ENCODE peak calls at places on chromosomes 4 and X, in eight cellular contexts. One of them, this sample, is unnamed.

GRCh38 chrX:42992199-42992943 is 214.4 kb upstream of the PPP1R2C start:
- DNase-seq in psoas muscle: no peak
- DNase-seq in Caco-2: peak; percentile 0
- DNase-seq in skeletal muscle cell: no peak
- DNase-seq in cardiac muscle cell: no peak
- DNase-seq in cardiac fibroblast: no peak
- DNase-seq in adipocyte: no peak
- DNase-seq in lower leg skin: no peak
- DNase-seq in this sample: peak; percentile 1

GRCh38 chr4:151922306-151922705 is 161.5 kb upstream of the GATB start:
- DNase-seq in lower leg skin: no peak
- DNase-seq in cardiac muscle cell: no peak
- DNase-seq in psoas muscle: no peak
- DNase-seq in adipocyte: no peak
- DNase-seq in skeletal muscle cell: no peak
- DNase-seq in Caco-2: no peak
- DNase-seq in cardiac fibroblast: no peak
- DNase-seq in this sample: no peak

GRCh38 chrX:2628751-2629315 is 62.3 kb upstream of the CD99 start:
- DNase-seq in psoas muscle: no peak
- DNase-seq in cardiac muscle cell: no peak
- DNase-seq in lower leg skin: no peak
- DNase-seq in Caco-2: no peak
- DNase-seq in skeletal muscle cell: no peak
- DNase-seq in adipocyte: no peak
- DNase-seq in cardiac fibroblast: no peak
- DNase-seq in this sample: no peak

GRCh38 chr4:187922274-187922673 is 73.3 kb upstream of the ZFP42 start:
- DNase-seq in skeletal muscle cell: no peak
- DNase-seq in cardiac muscle cell: no peak
- DNase-seq in Caco-2: no peak
- DNase-seq in psoas muscle: no peak
- DNase-seq in cardiac fibroblast: no peak
- DNase-seq in lower leg skin: no peak
- DNase-seq in adipocyte: peak; percentile 67
- DNase-seq in this sample: no peak

GRCh38 chr4:87387237-87387636 is 3.8 kb downstream of the HSD17B11 start:
- DNase-seq in skeletal muscle cell: no peak
- DNase-seq in Caco-2: no peak
- DNase-seq in adipocyte: no peak
- DNase-seq in cardiac muscle cell: no peak
- DNase-seq in psoas muscle: no peak
- DNase-seq in lower leg skin: no peak
- DNase-seq in cardiac fibroblast: no peak
- DNase-seq in this sample: no peak

GRCh38 chr4:112119358-112119783 is 25.9 kb upstream of the FAM241A start:
- DNase-seq in lower leg skin: no peak
- DNase-seq in adipocyte: no peak
- DNase-seq in Caco-2: no peak
- DNase-seq in cardiac muscle cell: no peak
- DNase-seq in cardiac fibroblast: no peak
- DNase-seq in skeletal muscle cell: no peak
- DNase-seq in psoas muscle: no peak
- DNase-seq in this sample: no peak

GRCh38 chr4:185396724-185397402 is at the start of gene ANKRD37:
- DNase-seq in cardiac fibroblast: peak; percentile 44
- DNase-seq in lower leg skin: no peak
- DNase-seq in cardiac muscle cell: peak; percentile 61
- DNase-seq in psoas muscle: peak; percentile 35
- DNase-seq in adipocyte: no peak
- DNase-seq in Caco-2: peak; percentile 70
- DNase-seq in skeletal muscle cell: no peak
- DNase-seq in this sample: peak; percentile 53

GRCh38 chrX:11944486-11944885 is 186.4 kb downstream of the MSL3 start:
- DNase-seq in cardiac muscle cell: peak; percentile 34
- DNase-seq in psoas muscle: no peak
- DNase-seq in cardiac fibroblast: peak; percentile 75
- DNase-seq in Caco-2: peak; percentile 33
- DNase-seq in adipocyte: no peak
- DNase-seq in lower leg skin: no peak
- DNase-seq in skeletal muscle cell: no peak
- DNase-seq in this sample: peak; percentile 53

GRCh38 chr4:164956766-164957643 is 20.5 kb downstream of the TRIM61 start:
- DNase-seq in psoas muscle: peak; percentile 69
- DNase-seq in cardiac fibroblast: peak; percentile 76
- DNase-seq in skeletal muscle cell: no peak
- DNase-seq in Caco-2: no peak
- DNase-seq in lower leg skin: peak; percentile 90
- DNase-seq in cardiac muscle cell: peak; percentile 87
- DNase-seq in adipocyte: peak; percentile 60
- DNase-seq in this sample: peak; percentile 79

DNA sequence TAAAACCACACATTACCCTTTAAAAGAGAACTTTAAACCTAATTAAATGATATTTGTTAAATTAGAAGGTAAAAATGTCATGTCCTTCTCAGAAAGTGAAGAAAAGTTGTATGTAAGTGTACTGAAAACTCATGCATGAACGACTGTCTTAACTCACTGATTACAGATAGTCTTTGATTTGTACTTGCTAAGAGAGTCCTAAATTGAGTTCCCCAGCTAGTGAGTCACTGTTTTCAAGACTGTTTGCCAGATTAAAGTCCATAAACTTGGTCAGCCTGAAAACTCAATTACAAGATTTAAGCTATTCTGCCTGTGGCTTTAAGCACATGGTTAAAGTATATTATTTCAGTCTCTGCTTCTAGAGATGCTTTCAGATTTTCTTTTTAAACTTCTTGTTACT is 124.9 kb upstream of the ZCCHC13 start:
- DNase-seq in cardiac muscle cell: no peak
- DNase-seq in Caco-2: peak; percentile 14
- DNase-seq in cardiac fibroblast: peak; percentile 35
- DNase-seq in skeletal muscle cell: peak; percentile 8
- DNase-seq in lower leg skin: no peak
- DNase-seq in psoas muscle: no peak
- DNase-seq in adipocyte: peak; percentile 47
- DNase-seq in this sample: peak; percentile 20
- H3K4me3 ChIP-seq in cardiac muscle cell: no peak overlapping the region
- H3K4me3 ChIP-seq in Caco-2: no peak overlapping the region
- H3K4me3 ChIP-seq in cardiac fibroblast: no peak overlapping the region
- H3K4me3 ChIP-seq in skeletal muscle cell: no peak overlapping the region
- H3K4me3 ChIP-seq in lower leg skin: no peak overlapping the region
- H3K4me3 ChIP-seq in psoas muscle: no peak overlapping the region
- H3K4me3 ChIP-seq in adipocyte: no peak overlapping the region
- H3K4me3 ChIP-seq in this sample: no peak overlapping the region

GRCh38 chrX:153057281-153057680 is 1.0 kb downstream of the PNMA3 start:
- DNase-seq in cardiac muscle cell: no peak
- DNase-seq in Caco-2: no peak
- DNase-seq in lower leg skin: no peak
- DNase-seq in skeletal muscle cell: no peak
- DNase-seq in psoas muscle: no peak
- DNase-seq in adipocyte: no peak
- DNase-seq in cardiac fibroblast: peak; percentile 2
- DNase-seq in this sample: no peak
- H3K4me3 ChIP-seq in cardiac muscle cell: no peak overlapping the region
- H3K4me3 ChIP-seq in Caco-2: no peak overlapping the region
- H3K4me3 ChIP-seq in lower leg skin: no peak overlapping the region
- H3K4me3 ChIP-seq in skeletal muscle cell: no peak overlapping the region
- H3K4me3 ChIP-seq in psoas muscle: no peak overlapping the region
- H3K4me3 ChIP-seq in adipocyte: no peak overlapping the region
- H3K4me3 ChIP-seq in cardiac fibroblast: no peak overlapping the region
- H3K4me3 ChIP-seq in this sample: no peak overlapping the region

GRCh38 chr4:106273831-106274230 is 42.2 kb downstream of the TBCK start:
- DNase-seq in cardiac fibroblast: peak; percentile 65
- DNase-seq in lower leg skin: no peak
- DNase-seq in adipocyte: peak; percentile 24
- DNase-seq in psoas muscle: no peak
- DNase-seq in Caco-2: no peak
- DNase-seq in skeletal muscle cell: no peak
- DNase-seq in cardiac muscle cell: no peak
- DNase-seq in this sample: peak; percentile 48

GRCh38 chr4:106270708-106271107 is 45.3 kb downstream of the TBCK start:
- DNase-seq in psoas muscle: no peak
- DNase-seq in skeletal muscle cell: no peak
- DNase-seq in cardiac muscle cell: no peak
- DNase-seq in cardiac fibroblast: no peak
- DNase-seq in lower leg skin: no peak
- DNase-seq in Caco-2: no peak
- DNase-seq in adipocyte: no peak
- DNase-seq in this sample: no peak

GRCh38 chr4:106264331-106264728 is 51.7 kb downstream of the TBCK start:
- DNase-seq in cardiac muscle cell: no peak
- DNase-seq in psoas muscle: no peak
- DNase-seq in cardiac fibroblast: peak; percentile 3
- DNase-seq in Caco-2: peak; percentile 54
- DNase-seq in lower leg skin: no peak
- DNase-seq in skeletal muscle cell: no peak
- DNase-seq in adipocyte: no peak
- DNase-seq in this sample: no peak

GRCh38 chr4:106266201-106266600 is 49.8 kb downstream of the TBCK start:
- DNase-seq in skeletal muscle cell: no peak
- DNase-seq in cardiac fibroblast: peak; percentile 75
- DNase-seq in cardiac muscle cell: peak; percentile 25
- DNase-seq in Caco-2: peak; percentile 57
- DNase-seq in adipocyte: peak; percentile 80
- DNase-seq in psoas muscle: no peak
- DNase-seq in lower leg skin: no peak
- DNase-seq in this sample: peak; percentile 62

GRCh38 chr4:106268731-106269272 is 47.2 kb downstream of the TBCK start:
- DNase-seq in psoas muscle: no peak
- DNase-seq in adipocyte: peak; percentile 12
- DNase-seq in Caco-2: no peak
- DNase-seq in cardiac muscle cell: no peak
- DNase-seq in skeletal muscle cell: no peak
- DNase-seq in lower leg skin: no peak
- DNase-seq in cardiac fibroblast: peak; percentile 12
- DNase-seq in this sample: no peak
- H3K4me3 ChIP-seq in psoas muscle: no peak overlapping the region
- H3K4me3 ChIP-seq in adipocyte: no peak overlapping the region
- H3K4me3 ChIP-seq in Caco-2: no peak overlapping the region
- H3K4me3 ChIP-seq in cardiac muscle cell: no peak overlapping the region
- H3K4me3 ChIP-seq in skeletal muscle cell: no peak overlapping the region
- H3K4me3 ChIP-seq in lower leg skin: no peak overlapping the region
- H3K4me3 ChIP-seq in cardiac fibroblast: no peak overlapping the region
- H3K4me3 ChIP-seq in this sample: no peak overlapping the region

DNA sequence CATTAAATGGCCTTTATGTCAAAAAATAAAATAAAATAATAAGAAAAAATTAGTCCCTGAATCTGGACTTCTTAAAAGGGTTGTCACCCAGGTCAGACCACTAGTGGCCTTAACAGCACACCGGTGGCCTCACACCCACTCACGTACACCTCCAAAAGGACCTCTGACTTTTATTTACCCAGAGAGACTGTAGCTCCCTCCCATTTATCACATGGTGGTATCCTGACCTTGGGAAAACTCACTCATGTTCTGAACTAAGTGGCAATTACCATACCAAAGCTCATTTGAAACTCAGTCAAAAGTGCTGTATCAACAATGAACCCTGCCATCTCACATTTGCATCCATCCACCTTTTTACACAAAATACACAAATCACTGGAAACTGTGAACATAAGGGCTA is 53.1 kb upstream of the MAP3K15 start:
- DNase-seq in psoas muscle: no peak
- DNase-seq in cardiac fibroblast: no peak
- DNase-seq in adipocyte: no peak
- DNase-seq in cardiac muscle cell: no peak
- DNase-seq in lower leg skin: no peak
- DNase-seq in Caco-2: no peak
- DNase-seq in skeletal muscle cell: no peak
- DNase-seq in this sample: no peak
- H3K4me3 ChIP-seq in psoas muscle: no peak overlapping the region
- H3K4me3 ChIP-seq in cardiac fibroblast: no peak overlapping the region
- H3K4me3 ChIP-seq in adipocyte: no peak overlapping the region
- H3K4me3 ChIP-seq in cardiac muscle cell: no peak overlapping the region
- H3K4me3 ChIP-seq in lower leg skin: no peak overlapping the region
- H3K4me3 ChIP-seq in Caco-2: no peak overlapping the region
- H3K4me3 ChIP-seq in skeletal muscle cell: no peak overlapping the region
- H3K4me3 ChIP-seq in this sample: no peak overlapping the region

DNA sequence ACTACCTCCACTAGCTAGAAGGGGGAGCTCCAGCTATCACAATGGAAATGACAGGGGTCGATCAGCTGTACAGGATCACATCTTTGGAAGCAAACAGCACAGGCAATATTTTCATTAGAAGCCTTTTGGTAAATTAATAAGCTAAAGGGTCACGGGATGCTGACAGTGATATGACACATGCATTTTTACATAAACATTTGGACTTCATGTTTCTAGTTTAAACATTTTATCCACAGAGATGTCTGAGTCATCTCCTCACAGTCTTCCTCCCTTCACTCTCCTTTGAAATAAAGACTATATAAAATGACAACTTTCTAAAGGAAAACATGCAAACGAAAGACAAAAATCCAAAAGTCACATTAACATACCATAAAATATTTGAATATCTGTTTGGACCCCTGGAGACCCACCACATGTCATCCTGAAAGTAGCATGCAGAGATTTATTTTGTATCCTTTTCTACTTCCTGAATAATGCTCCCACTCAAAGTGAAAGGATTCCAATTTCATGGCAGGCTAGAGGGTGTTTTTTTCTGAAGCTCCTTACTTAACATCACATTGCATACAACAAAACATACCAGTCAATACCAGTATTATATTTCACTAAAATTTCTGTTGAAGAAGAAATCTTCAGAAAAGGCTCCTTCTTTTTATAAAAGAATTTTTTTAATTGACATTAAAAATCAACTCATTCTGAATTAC is 200.1 kb upstream of the PPARGC1A start:
- DNase-seq in cardiac fibroblast: peak; percentile 17
- DNase-seq in skeletal muscle cell: peak; percentile 25
- DNase-seq in lower leg skin: no peak
- DNase-seq in psoas muscle: no peak
- DNase-seq in adipocyte: peak; percentile 19
- DNase-seq in cardiac muscle cell: no peak
- DNase-seq in Caco-2: no peak
- DNase-seq in this sample: peak; percentile 68
- H3K4me3 ChIP-seq in cardiac fibroblast: no peak overlapping the region
- H3K4me3 ChIP-seq in skeletal muscle cell: peak overlapping the region; percentile 7
- H3K4me3 ChIP-seq in lower leg skin: no peak overlapping the region
- H3K4me3 ChIP-seq in psoas muscle: no peak overlapping the region
- H3K4me3 ChIP-seq in adipocyte: no peak overlapping the region
- H3K4me3 ChIP-seq in cardiac muscle cell: no peak overlapping the region
- H3K4me3 ChIP-seq in Caco-2: no peak overlapping the region
- H3K4me3 ChIP-seq in this sample: peak overlapping the region; percentile 11